ENCODE peak calls at places on chromosomes 16 and 17, in ten cellular contexts. One of them, this sample, is unnamed.
A peak's percentile ranks its signal among the peaks of the same experiment; 100 is the strongest.

GRCh38 chr16:89581045-89581695 is 5.6 kb downstream of the CPNE7 start:
- DNase-seq in CD4-positive, alpha-beta T cell: no peak
- DNase-seq in thoracic aorta: no peak
- DNase-seq in brain microvascular endothelial cell: peak; percentile 99
- DNase-seq in Peyer's patch: no peak
- DNase-seq in cardiac muscle cell: peak; percentile 97
- DNase-seq in CD8-positive, alpha-beta T cell: no peak
- DNase-seq in AG04450: peak; percentile 96
- DNase-seq in pancreas: no peak
- DNase-seq in A549: peak; percentile 82
- DNase-seq in this sample: peak; percentile 90

GRCh38 chr16:51971184-51971583 is 575.8 kb downstream of the TOX3 start:
- DNase-seq in CD4-positive, alpha-beta T cell: no peak
- DNase-seq in thoracic aorta: no peak
- DNase-seq in brain microvascular endothelial cell: peak; percentile 45
- DNase-seq in Peyer's patch: no peak
- DNase-seq in cardiac muscle cell: peak; percentile 8
- DNase-seq in CD8-positive, alpha-beta T cell: no peak
- DNase-seq in AG04450: no peak
- DNase-seq in pancreas: no peak
- DNase-seq in A549: peak; percentile 13
- DNase-seq in this sample: peak; percentile 24

GRCh38 chr16:85768225-85768624 is 17.3 kb upstream of the C16orf74 start:
- DNase-seq in CD4-positive, alpha-beta T cell: no peak
- DNase-seq in thoracic aorta: no peak
- DNase-seq in brain microvascular endothelial cell: no peak
- DNase-seq in Peyer's patch: no peak
- DNase-seq in cardiac muscle cell: no peak
- DNase-seq in CD8-positive, alpha-beta T cell: no peak
- DNase-seq in AG04450: no peak
- DNase-seq in pancreas: no peak
- DNase-seq in A549: no peak
- DNase-seq in this sample: no peak

GRCh38 chr16:20647736-20648135 is 49.7 kb downstream of the ACSM1 start:
- DNase-seq in CD4-positive, alpha-beta T cell: no peak
- DNase-seq in thoracic aorta: no peak
- DNase-seq in brain microvascular endothelial cell: no peak
- DNase-seq in Peyer's patch: no peak
- DNase-seq in cardiac muscle cell: no peak
- DNase-seq in CD8-positive, alpha-beta T cell: no peak
- DNase-seq in AG04450: no peak
- DNase-seq in pancreas: no peak
- DNase-seq in A549: no peak
- DNase-seq in this sample: no peak

GRCh38 chr16:68645494-68646388 is 631 bp downstream of the CDH3 start:
- DNase-seq in CD4-positive, alpha-beta T cell: no peak
- DNase-seq in thoracic aorta: no peak
- DNase-seq in brain microvascular endothelial cell: no peak
- DNase-seq in Peyer's patch: no peak
- DNase-seq in cardiac muscle cell: no peak
- DNase-seq in CD8-positive, alpha-beta T cell: no peak
- DNase-seq in AG04450: no peak
- DNase-seq in pancreas: no peak
- DNase-seq in A549: no peak
- DNase-seq in this sample: peak; percentile 42

GRCh38 chr16:84281077-84281476 is 13.6 kb upstream of the WFDC1 start:
- DNase-seq in CD4-positive, alpha-beta T cell: no peak
- DNase-seq in thoracic aorta: no peak
- DNase-seq in brain microvascular endothelial cell: peak; percentile 13
- DNase-seq in Peyer's patch: no peak
- DNase-seq in cardiac muscle cell: peak; percentile 30
- DNase-seq in CD8-positive, alpha-beta T cell: no peak
- DNase-seq in AG04450: no peak
- DNase-seq in pancreas: no peak
- DNase-seq in A549: no peak
- DNase-seq in this sample: peak; percentile 57

GRCh38 chr17:16926061-16926511 is 45.8 kb downstream of the TNFRSF13B start:
- DNase-seq in CD4-positive, alpha-beta T cell: no peak
- DNase-seq in thoracic aorta: no peak
- DNase-seq in brain microvascular endothelial cell: no peak
- DNase-seq in Peyer's patch: peak; percentile 26
- DNase-seq in cardiac muscle cell: no peak
- DNase-seq in CD8-positive, alpha-beta T cell: no peak
- DNase-seq in AG04450: no peak
- DNase-seq in pancreas: no peak
- DNase-seq in A549: no peak
- DNase-seq in this sample: no peak

GRCh38 chr16:54482892-54483574 is 196.4 kb upstream of the IRX3 start:
- DNase-seq in CD4-positive, alpha-beta T cell: no peak
- DNase-seq in thoracic aorta: no peak
- DNase-seq in brain microvascular endothelial cell: no peak
- DNase-seq in Peyer's patch: no peak
- DNase-seq in cardiac muscle cell: no peak
- DNase-seq in CD8-positive, alpha-beta T cell: no peak
- DNase-seq in AG04450: no peak
- DNase-seq in pancreas: no peak
- DNase-seq in A549: no peak
- DNase-seq in this sample: no peak

GRCh38 chr17:76948726-76949342 is 80.6 kb downstream of the MGAT5B start:
- DNase-seq in CD4-positive, alpha-beta T cell: no peak
- DNase-seq in thoracic aorta: no peak
- DNase-seq in brain microvascular endothelial cell: no peak
- DNase-seq in Peyer's patch: no peak
- DNase-seq in cardiac muscle cell: no peak
- DNase-seq in CD8-positive, alpha-beta T cell: no peak
- DNase-seq in AG04450: no peak
- DNase-seq in pancreas: no peak
- DNase-seq in A549: no peak
- DNase-seq in this sample: no peak

GRCh38 chr17:1089915-1090314 is 89.9 kb downstream of the ABR start:
- DNase-seq in CD4-positive, alpha-beta T cell: no peak
- DNase-seq in thoracic aorta: no peak
- DNase-seq in brain microvascular endothelial cell: no peak
- DNase-seq in Peyer's patch: no peak
- DNase-seq in cardiac muscle cell: peak; percentile 80
- DNase-seq in CD8-positive, alpha-beta T cell: no peak
- DNase-seq in AG04450: no peak
- DNase-seq in pancreas: no peak
- DNase-seq in A549: no peak
- DNase-seq in this sample: no peak

GRCh38 chr16:47018223-47018891 is 44.9 kb upstream of the DNAJA2 start:
- DNase-seq in CD4-positive, alpha-beta T cell: peak; percentile 36
- DNase-seq in thoracic aorta: no peak
- DNase-seq in brain microvascular endothelial cell: peak; percentile 7
- DNase-seq in Peyer's patch: peak; percentile 84
- DNase-seq in cardiac muscle cell: peak; percentile 18
- DNase-seq in CD8-positive, alpha-beta T cell: peak; percentile 21
- DNase-seq in AG04450: no peak
- DNase-seq in pancreas: peak; percentile 33
- DNase-seq in A549: peak; percentile 80
- DNase-seq in this sample: peak; percentile 67

GRCh38 chr17:83132251-83133081 is 53.1 kb downstream of the METRNL start:
- DNase-seq in CD4-positive, alpha-beta T cell: no peak
- DNase-seq in thoracic aorta: no peak
- DNase-seq in brain microvascular endothelial cell: no peak
- DNase-seq in Peyer's patch: peak; percentile 40
- DNase-seq in cardiac muscle cell: no peak
- DNase-seq in CD8-positive, alpha-beta T cell: no peak
- DNase-seq in AG04450: no peak
- DNase-seq in pancreas: no peak
- DNase-seq in A549: no peak
- DNase-seq in this sample: no peak

GRCh38 chr17:71505200-71505599 is 615.6 kb upstream of the SOX9 start:
- DNase-seq in CD4-positive, alpha-beta T cell: no peak
- DNase-seq in thoracic aorta: no peak
- DNase-seq in brain microvascular endothelial cell: no peak
- DNase-seq in Peyer's patch: no peak
- DNase-seq in cardiac muscle cell: no peak
- DNase-seq in CD8-positive, alpha-beta T cell: no peak
- DNase-seq in AG04450: peak; percentile 41
- DNase-seq in pancreas: no peak
- DNase-seq in A549: no peak
- DNase-seq in this sample: no peak

GRCh38 chr17:83018658-83019193 is 60.7 kb upstream of the METRNL start:
- DNase-seq in CD4-positive, alpha-beta T cell: no peak
- DNase-seq in thoracic aorta: no peak
- DNase-seq in brain microvascular endothelial cell: no peak
- DNase-seq in Peyer's patch: no peak
- DNase-seq in cardiac muscle cell: no peak
- DNase-seq in CD8-positive, alpha-beta T cell: no peak
- DNase-seq in AG04450: no peak
- DNase-seq in pancreas: no peak
- DNase-seq in A549: no peak
- DNase-seq in this sample: no peak

GRCh38 chr16:31880322-31880979 is 6.8 kb downstream of the ZNF267 start:
- DNase-seq in CD4-positive, alpha-beta T cell: no peak
- DNase-seq in thoracic aorta: no peak
- DNase-seq in brain microvascular endothelial cell: peak; percentile 83
- DNase-seq in Peyer's patch: no peak
- DNase-seq in cardiac muscle cell: peak; percentile 87
- DNase-seq in CD8-positive, alpha-beta T cell: no peak
- DNase-seq in AG04450: no peak
- DNase-seq in pancreas: no peak
- DNase-seq in A549: no peak
- DNase-seq in this sample: peak; percentile 36

GRCh38 chr16:83953796-83954576 is 946 bp downstream of the OSGIN1 start:
- DNase-seq in CD4-positive, alpha-beta T cell: no peak
- DNase-seq in thoracic aorta: no peak
- DNase-seq in brain microvascular endothelial cell: peak; percentile 20
- DNase-seq in Peyer's patch: peak; percentile 58
- DNase-seq in cardiac muscle cell: peak; percentile 27
- DNase-seq in CD8-positive, alpha-beta T cell: no peak
- DNase-seq in AG04450: no peak
- DNase-seq in pancreas: no peak
- DNase-seq in A549: peak; percentile 78
- DNase-seq in this sample: peak; percentile 61

GRCh38 chr16:67451061-67451703 is 20.3 kb downstream of the HSD11B2 start:
- DNase-seq in CD4-positive, alpha-beta T cell: no peak
- DNase-seq in thoracic aorta: no peak
- DNase-seq in brain microvascular endothelial cell: no peak
- DNase-seq in Peyer's patch: no peak
- DNase-seq in cardiac muscle cell: no peak
- DNase-seq in CD8-positive, alpha-beta T cell: no peak
- DNase-seq in AG04450: no peak
- DNase-seq in pancreas: no peak
- DNase-seq in A549: no peak
- DNase-seq in this sample: no peak

GRCh38 chr17:2058521-2059124 is 3.7 kb downstream of the HIC1 start:
- DNase-seq in CD4-positive, alpha-beta T cell: peak; percentile 67
- DNase-seq in thoracic aorta: no peak
- DNase-seq in brain microvascular endothelial cell: peak; percentile 37
- DNase-seq in Peyer's patch: peak; percentile 93
- DNase-seq in cardiac muscle cell: peak; percentile 93
- DNase-seq in CD8-positive, alpha-beta T cell: peak; percentile 62
- DNase-seq in AG04450: no peak
- DNase-seq in pancreas: peak; percentile 70
- DNase-seq in A549: peak; percentile 79
- DNase-seq in this sample: no peak

GRCh38 chr17:30816165-30816564 is 8.3 kb downstream of the CRLF3 start:
- DNase-seq in CD4-positive, alpha-beta T cell: no peak
- DNase-seq in thoracic aorta: no peak
- DNase-seq in brain microvascular endothelial cell: no peak
- DNase-seq in Peyer's patch: no peak
- DNase-seq in cardiac muscle cell: no peak
- DNase-seq in CD8-positive, alpha-beta T cell: no peak
- DNase-seq in AG04450: no peak
- DNase-seq in pancreas: no peak
- DNase-seq in A549: no peak
- DNase-seq in this sample: no peak
- TF ChIP-seq CTCF in CD4-positive, alpha-beta T cell: no peak
- TF ChIP-seq CTCF in thoracic aorta: no peak
- TF ChIP-seq CTCF in brain microvascular endothelial cell: no peak
- TF ChIP-seq CTCF in Peyer's patch: no peak
- TF ChIP-seq CTCF in cardiac muscle cell: no peak
- TF ChIP-seq CTCF in CD8-positive, alpha-beta T cell: no peak
- TF ChIP-seq CTCF in AG04450: no peak
- TF ChIP-seq CTCF in pancreas: no peak
- TF ChIP-seq CTCF in A549: no peak
- TF ChIP-seq CTCF in this sample: no peak

GRCh38 chr17:38786372-38786771 is 13.0 kb downstream of the PIP4K2B start:
- DNase-seq in CD4-positive, alpha-beta T cell: no peak
- DNase-seq in thoracic aorta: no peak
- DNase-seq in brain microvascular endothelial cell: no peak
- DNase-seq in Peyer's patch: no peak
- DNase-seq in cardiac muscle cell: no peak
- DNase-seq in CD8-positive, alpha-beta T cell: no peak
- DNase-seq in AG04450: no peak
- DNase-seq in pancreas: no peak
- DNase-seq in A549: no peak
- DNase-seq in this sample: no peak
- H3K27ac ChIP-seq in CD4-positive, alpha-beta T cell: no peak overlapping the region
- H3K27ac ChIP-seq in thoracic aorta: no peak overlapping the region
- H3K27ac ChIP-seq in brain microvascular endothelial cell: no peak overlapping the region
- H3K27ac ChIP-seq in Peyer's patch: no peak overlapping the region
- H3K27ac ChIP-seq in cardiac muscle cell: no peak overlapping the region
- H3K27ac ChIP-seq in CD8-positive, alpha-beta T cell: no peak overlapping the region
- H3K27ac ChIP-seq in AG04450: no peak overlapping the region
- H3K27ac ChIP-seq in pancreas: no peak overlapping the region
- H3K27ac ChIP-seq in A549: no peak overlapping the region
- H3K27ac ChIP-seq in this sample: no peak overlapping the region

GRCh38 chr16:77223184-77223583 is 24.0 kb downstream of the SYCE1L start:
- DNase-seq in CD4-positive, alpha-beta T cell: no peak
- DNase-seq in thoracic aorta: no peak
- DNase-seq in brain microvascular endothelial cell: no peak
- DNase-seq in Peyer's patch: no peak
- DNase-seq in cardiac muscle cell: no peak
- DNase-seq in CD8-positive, alpha-beta T cell: no peak
- DNase-seq in AG04450: no peak
- DNase-seq in pancreas: no peak
- DNase-seq in A549: no peak
- DNase-seq in this sample: no peak
- TF ChIP-seq CTCF in CD4-positive, alpha-beta T cell: no peak
- TF ChIP-seq CTCF in thoracic aorta: no peak
- TF ChIP-seq CTCF in brain microvascular endothelial cell: peak; percentile 57
- TF ChIP-seq CTCF in Peyer's patch: peak; percentile 6
- TF ChIP-seq CTCF in cardiac muscle cell: peak; percentile 30
- TF ChIP-seq CTCF in CD8-positive, alpha-beta T cell: peak; percentile 44
- TF ChIP-seq CTCF in AG04450: peak; percentile 18
- TF ChIP-seq CTCF in pancreas: no peak
- TF ChIP-seq CTCF in A549: peak; percentile 24
- TF ChIP-seq CTCF in this sample: no peak

DNA sequence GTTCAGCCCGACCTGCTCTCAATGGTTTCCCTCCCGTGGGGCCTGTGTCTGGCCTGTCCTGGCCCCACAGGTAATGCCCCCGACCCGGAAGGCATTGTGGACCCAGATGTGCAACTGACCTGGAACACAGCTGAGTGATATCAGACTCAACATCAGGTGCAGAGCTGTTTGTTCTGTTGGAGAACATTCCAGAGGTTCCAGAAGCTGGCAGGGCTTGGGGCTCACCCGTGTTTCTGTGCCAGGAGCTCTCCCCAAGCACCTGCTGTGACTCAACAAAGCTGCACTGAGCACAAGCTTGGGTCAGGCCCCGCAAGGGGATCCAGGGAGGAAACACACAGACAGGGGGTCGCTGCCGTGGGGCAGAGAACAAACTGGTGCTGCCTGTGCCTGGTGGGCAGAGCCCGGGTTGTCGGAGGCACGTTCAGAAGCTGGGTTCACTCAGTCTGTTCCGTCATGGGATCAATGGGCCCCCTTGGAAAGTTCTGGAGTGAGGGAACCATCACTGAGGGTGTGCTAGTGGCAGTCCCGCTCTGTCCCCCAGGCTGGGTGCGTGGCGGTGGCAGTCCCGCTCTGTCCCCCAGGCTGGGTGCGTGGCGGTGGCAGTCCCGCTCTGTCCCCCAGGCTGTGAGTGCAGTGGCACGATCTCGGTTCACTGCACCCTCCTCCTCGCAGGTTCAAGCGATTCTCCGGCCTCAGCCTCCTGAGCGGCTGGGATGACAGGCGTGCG is 22.1 kb downstream of the HS3ST6 start:
- DNase-seq in CD4-positive, alpha-beta T cell: no peak
- DNase-seq in thoracic aorta: no peak
- DNase-seq in brain microvascular endothelial cell: no peak
- DNase-seq in Peyer's patch: no peak
- DNase-seq in cardiac muscle cell: no peak
- DNase-seq in CD8-positive, alpha-beta T cell: no peak
- DNase-seq in AG04450: no peak
- DNase-seq in pancreas: no peak
- DNase-seq in A549: no peak
- DNase-seq in this sample: no peak
- H3K27ac ChIP-seq in CD4-positive, alpha-beta T cell: no peak overlapping the region
- H3K27ac ChIP-seq in thoracic aorta: no peak overlapping the region
- H3K27ac ChIP-seq in brain microvascular endothelial cell: no peak overlapping the region
- H3K27ac ChIP-seq in Peyer's patch: no peak overlapping the region
- H3K27ac ChIP-seq in cardiac muscle cell: no peak overlapping the region
- H3K27ac ChIP-seq in CD8-positive, alpha-beta T cell: no peak overlapping the region
- H3K27ac ChIP-seq in AG04450: no peak overlapping the region
- H3K27ac ChIP-seq in pancreas: no peak overlapping the region
- H3K27ac ChIP-seq in A549: no peak overlapping the region
- H3K27ac ChIP-seq in this sample: no peak overlapping the region

This sample was measured in RWPE1.